ENCODE peak calls at places on chromosomes 7 and 10, in ten cellular contexts. Y is B cell; Z is activated naive CD4-positive, alpha-beta T cell; H is hippocampal formation; J is stimulated activated CD8-positive, alpha-beta memory T cell treated with anti-CD3 and anti-CD28 coated beads, Interleukin-4, amount 100 ng/mL, for 48 hours; R is Peyer's patch; F is upper lobe of right lung; A is activated CD4-positive, alpha-beta T cell treated with anti-CD3 and anti-CD28 coated beads, Interleukin-2, amount 10 ng/mL, durations not matched to agents 7 days and 5 days; M is H4; G is amygdala. L is an unnamed sample.

GRCh38 chr10:209357-209756 is 74.1 kb downstream of the ZMYND11 start:
- DNase-seq in Y (no peak), Z (no peak), H (no peak), J (no peak), R (no peak), F (no peak), A (no peak), M (no peak), G (no peak), L (no peak)

GRCh38 chr7:53811555-53812079 is 730.6 kb upstream of the VSTM2A start:
- DNase-seq in Y (no peak), Z (no peak), H (no peak), J (no peak), R (no peak), F (peak; percentile 58), A (no peak), M (peak; percentile 99), G (no peak), L (no peak)

GRCh38 chr7:128831994-128832879 is 2.0 kb downstream of the FLNC start:
- DNase-seq in Y (no peak), Z (no peak), H (no peak), J (no peak), R (no peak), F (peak; percentile 60), A (no peak), M (no peak), G (no peak), L (peak; percentile 97)

GRCh38 chr7:40763319-40764287 is 628.8 kb downstream of the SUGCT start:
- DNase-seq in Y (no peak), Z (no peak), H (no peak), J (no peak), R (no peak), F (no peak), A (no peak), M (peak; percentile 98), G (no peak), L (peak; percentile 47)

GRCh38 chr7:4604456-4604940 is 77.6 kb upstream of the FOXK1 start:
- DNase-seq in Y (no peak), Z (no peak), H (no peak), J (no peak), R (no peak), F (no peak), A (no peak), M (no peak), G (no peak), L (no peak)

GRCh38 chr10:22622242-22622806 is 92.1 kb downstream of the PIP4K2A start:
- DNase-seq in Y (no peak), Z (no peak), H (no peak), J (no peak), R (no peak), F (no peak), A (no peak), M (no peak), G (no peak), L (no peak)

GRCh38 chr7:363626-364025 is 73.7 kb downstream of the FOXL3 start:
- DNase-seq in Y (no peak), Z (no peak), H (no peak), J (peak; percentile 37), R (peak; percentile 33), F (peak; percentile 54), A (peak; percentile 47), M (no peak), G (no peak), L (no peak)

GRCh38 chr10:76073524-76073923 is 642.1 kb downstream of the LRMDA start:
- DNase-seq in Y (no peak), Z (no peak), H (no peak), J (no peak), R (no peak), F (no peak), A (no peak), M (peak; percentile 45), G (no peak), L (no peak)

GRCh38 chr10:60703266-60704041 is 74.8 kb upstream of the CDK1 start:
- DNase-seq in Y (no peak), Z (no peak), H (no peak), J (no peak), R (no peak), F (no peak), A (no peak), M (no peak), G (no peak), L (no peak)

GRCh38 chr7:19213746-19214145 is 68.5 kb upstream of the FERD3L start:
- DNase-seq in Y (no peak), Z (no peak), H (no peak), J (no peak), R (no peak), F (no peak), A (no peak), M (no peak), G (no peak), L (no peak)

GRCh38 chr7:27651702-27652101 is 11.0 kb downstream of the HIBADH start:
- DNase-seq in Y (no peak), Z (no peak), H (no peak), J (no peak), R (no peak), F (no peak), A (no peak), M (no peak), G (no peak), L (no peak)

GRCh38 chr10:98374176-98374969 is 40.6 kb downstream of the PYROXD2 start:
- DNase-seq in Y (no peak), Z (no peak), H (no peak), J (no peak), R (no peak), F (no peak), A (no peak), M (peak; percentile 40), G (no peak), L (no peak)

GRCh38 chr10:6230335-6230734 is 27.6 kb downstream of the PFKFB3 start:
- DNase-seq in Y (no peak), Z (no peak), H (no peak), J (no peak), R (peak; percentile 14), F (no peak), A (no peak), M (no peak), G (no peak), L (no peak)